ENCODE peak calls at places on chromosomes 1 and 21, in four cellular contexts. One of them, this sample, is unnamed.

GRCh38 chr1:59238535-59238934 is 58.4 kb upstream of the FGGY start:
- DNase-seq in amygdala: no peak
- DNase-seq in NCI-H1092 treated with DMSO at 0.1 percent for 48 hours: peak
- DNase-seq in nephron progenitor cell: no peak
- DNase-seq in this sample: no peak

GRCh38 chr1:15777913-15778707 is 19.5 kb downstream of the FBLIM1 start:
- DNase-seq in amygdala: no peak
- DNase-seq in NCI-H1092 treated with DMSO at 0.1 percent for 48 hours: no peak
- DNase-seq in nephron progenitor cell: no peak
- DNase-seq in this sample: no peak

GRCh38 chr1:81679972-81680371 is 120.8 kb upstream of the ADGRL2 start:
- DNase-seq in nephron progenitor cell: peak
- DNase-seq in amygdala: no peak
- DNase-seq in NCI-H1092 treated with DMSO at 0.1 percent for 48 hours: no peak
- DNase-seq in this sample: no peak

GRCh38 chr1:235527196-235527814 is 23.1 kb upstream of the B3GALNT2 start:
- DNase-seq in NCI-H1092 treated with DMSO at 0.1 percent for 48 hours: no peak
- DNase-seq in amygdala: no peak
- DNase-seq in nephron progenitor cell: no peak
- DNase-seq in this sample: no peak

GRCh38 chr1:248000169-248000568 is 13.3 kb upstream of the OR2L5 start:
- DNase-seq in NCI-H1092 treated with DMSO at 0.1 percent for 48 hours: no peak
- DNase-seq in nephron progenitor cell: no peak
- DNase-seq in amygdala: no peak
- DNase-seq in this sample: no peak

GRCh38 chr1:201648066-201648910 is 109.4 kb downstream of the NAV1 start:
- DNase-seq in amygdala: peak
- DNase-seq in NCI-H1092 treated with DMSO at 0.1 percent for 48 hours: peak
- DNase-seq in nephron progenitor cell: peak
- DNase-seq in this sample: peak

GRCh38 chr1:155241851-155242264 is 13.4 kb downstream of the ENTREP3 start:
- DNase-seq in amygdala: no peak
- DNase-seq in nephron progenitor cell: no peak
- DNase-seq in NCI-H1092 treated with DMSO at 0.1 percent for 48 hours: no peak
- DNase-seq in this sample: no peak

GRCh38 chr21:34912022-34912933 is 136.8 kb downstream of the RUNX1 start:
- DNase-seq in NCI-H1092 treated with DMSO at 0.1 percent for 48 hours: no peak
- DNase-seq in nephron progenitor cell: no peak
- DNase-seq in amygdala: no peak
- DNase-seq in this sample: no peak

GRCh38 chr21:46448108-46448507 is 10.6 kb upstream of the DIP2A start:
- DNase-seq in NCI-H1092 treated with DMSO at 0.1 percent for 48 hours: no peak
- DNase-seq in nephron progenitor cell: no peak
- DNase-seq in amygdala: no peak
- DNase-seq in this sample: no peak

GRCh38 chr1:29736582-29737188 is 500.4 kb downstream of the PTPRU start:
- DNase-seq in nephron progenitor cell: peak
- DNase-seq in NCI-H1092 treated with DMSO at 0.1 percent for 48 hours: no peak
- DNase-seq in amygdala: no peak
- DNase-seq in this sample: no peak

GRCh38 chr1:100736766-100737165 is 17.2 kb downstream of the VCAM1 start:
- DNase-seq in amygdala: no peak
- DNase-seq in nephron progenitor cell: no peak
- DNase-seq in NCI-H1092 treated with DMSO at 0.1 percent for 48 hours: no peak
- DNase-seq in this sample: no peak

GRCh38 chr1:224860488-224860887 is 69.0 kb upstream of the DNAH14 start:
- DNase-seq in nephron progenitor cell: no peak
- DNase-seq in NCI-H1092 treated with DMSO at 0.1 percent for 48 hours: no peak
- DNase-seq in amygdala: no peak
- DNase-seq in this sample: no peak

This sample was measured in BE2C.